ENCODE peak calls at places on chromosomes 11 and 22, in six cellular contexts. Y, V, L, F, M and K are unnamed samples.

GRCh38 chr22:29253561-29254282 is 14.1 kb downstream of the RHBDD3 start:
- DNase-seq in F (no peak), Y (no peak), L (peak; percentile 19), V (no peak), M (no peak), K (no peak)

GRCh38 chr11:81658722-81659121 is 1074.9 kb downstream of the FAM181B start:
- DNase-seq in Y (no peak), M (no peak), V (peak; percentile 3), L (peak; percentile 48), F (no peak), K (peak; percentile 14)

GRCh38 chr22:30627480-30627879 is 8.1 kb upstream of the SLC35E4 start:
- DNase-seq in Y (no peak), L (no peak), M (no peak), V (no peak), F (no peak), K (no peak)

GRCh38 chr22:47370448-47371262 is 608.2 kb downstream of the TBC1D22A start:
- DNase-seq in L (no peak), F (no peak), Y (no peak), V (no peak), M (no peak), K (no peak)

GRCh38 chr22:20867179-20868099 is 8.6 kb downstream of the SNAP29 start:
- DNase-seq in M (no peak), L (no peak), Y (peak; percentile 51), F (peak; percentile 73), V (no peak), K (peak; percentile 71)

GRCh38 chr11:19352072-19352735 is 111.5 kb upstream of the E2F8 start:
- DNase-seq in L (no peak), Y (no peak), V (no peak), F (no peak), M (no peak), K (no peak)

GRCh38 chr11:57223601-57224000 is 13.4 kb downstream of the APLNR start:
- DNase-seq in V (no peak), M (no peak), Y (no peak), L (no peak), F (no peak), K (no peak)

GRCh38 chr11:109048098-109048497 is 373.9 kb upstream of the C11orf87 start:
- DNase-seq in F (no peak), V (no peak), M (no peak), Y (no peak), L (no peak), K (no peak)

GRCh38 chr22:17117890-17118289 is 3.3 kb downstream of the TMEM121B start:
- DNase-seq in L (no peak), V (no peak), Y (no peak), M (no peak), F (no peak), K (no peak)

GRCh38 chr11:47916361-47916841 is 64.0 kb upstream of the PTPRJ start:
- DNase-seq in Y (no peak), F (peak; percentile 59), L (peak; percentile 24), V (no peak), M (no peak), K (no peak)

GRCh38 chr11:92224394-92225205 is at the start of gene FAT3:
- DNase-seq in F (peak; percentile 3), Y (no peak), V (peak; percentile 81), M (peak; percentile 49), L (peak; percentile 91), K (no peak)